ENCODE peak calls at places on chromosomes 4 and X, in ten cellular contexts. E is EL; M is activated CD8-positive, alpha-beta memory T cell treated with anti-CD3 and anti-CD28 coated beads for 1 hour; N is CD4-positive, alpha-beta T cell; C is endothelial cell; F is midbrain; K is NCI-H748 treated with DMSO at 0.1 percent for 48 hours; Q is ACHN; J is AML-193; R is T-helper 1 cell. T is an unnamed sample.

GRCh38 chrX:23661671-23662070 is 5.6 kb upstream of the PRDX4 start:
- DNase-seq in E (peak; percentile 35), M (no peak), N (no peak), C (no peak), F (no peak), K (no peak), Q (no peak), J (no peak), R (no peak), T (no peak)

GRCh38 chr4:21002976-21003375 is 302.7 kb downstream of the PACRGL start:
- DNase-seq in E (no peak), M (no peak), N (no peak), C (no peak), F (no peak), K (no peak), Q (no peak), J (no peak), R (no peak), T (no peak)

GRCh38 chr4:137530176-137530575 is 2.1 kb downstream of the PCDH18 start:
- DNase-seq in E (peak; percentile 83), M (no peak), N (no peak), C (no peak), F (no peak), K (no peak), Q (no peak), J (no peak), R (no peak), T (no peak)

GRCh38 chr4:87497141-87497540 is 32.0 kb downstream of the SPARCL1 start:
- DNase-seq in E (peak; percentile 14), M (no peak), N (no peak), C (peak; percentile 21), F (no peak), K (no peak), Q (peak; percentile 6), J (peak; percentile 5), R (peak; percentile 5), T (no peak)

GRCh38 chr4:178941975-178942374 is 1499.7 kb upstream of the AGA start:
- DNase-seq in E (no peak), M (no peak), N (no peak), C (no peak), F (no peak), K (no peak), Q (no peak), J (no peak), R (no peak), T (no peak)

GRCh38 chrX:119155416-119156035 is 27.9 kb upstream of the KIAA1210 start:
- DNase-seq in E (peak; percentile 39), M (no peak), N (no peak), C (no peak), F (no peak), K (no peak), Q (peak; percentile 6), J (no peak), R (no peak), T (peak; percentile 13)

GRCh38 chrX:154648931-154649863 is 4.2 kb downstream of the CTAG2 start:
- DNase-seq in E (no peak), M (no peak), N (no peak), C (no peak), F (no peak), K (no peak), Q (no peak), J (no peak), R (no peak), T (no peak)

GRCh38 chr4:110197421-110198398 is 705 bp downstream of the ELOVL6 start:
- DNase-seq in E (peak; percentile 54), M (no peak), N (peak; percentile 2), C (peak; percentile 43), F (peak; percentile 71), K (peak; percentile 22), Q (peak; percentile 40), J (no peak), R (peak; percentile 64), T (peak; percentile 36)

GRCh38 chr4:55808187-55808586 is 11.4 kb upstream of the EXOC1L start:
- DNase-seq in E (no peak), M (no peak), N (no peak), C (no peak), F (no peak), K (no peak), Q (no peak), J (no peak), R (no peak), T (peak; percentile 16)

GRCh38 chr4:7630559-7631287 is 196.0 kb upstream of the PSAPL1 start:
- DNase-seq in E (peak; percentile 88), M (no peak), N (no peak), C (no peak), F (peak; percentile 35), K (no peak), Q (peak; percentile 57), J (no peak), R (no peak), T (peak; percentile 47)

GRCh38 chr4:153750197-153750817 is 9.5 kb downstream of the RNF175 start:
- DNase-seq in E (peak; percentile 71), M (peak; percentile 5), N (peak; percentile 52), C (peak; percentile 86), F (peak; percentile 78), K (peak; percentile 28), Q (peak; percentile 77), J (peak; percentile 80), R (peak; percentile 62), T (peak; percentile 74)

GRCh38 chr4:30838346-30838745 is 118.2 kb downstream of the PCDH7 start:
- DNase-seq in E (no peak), M (no peak), N (no peak), C (no peak), F (no peak), K (no peak), Q (no peak), J (no peak), R (no peak), T (no peak)

GRCh38 chr4:182478475-182478874 is 235.3 kb downstream of the TENM3 start:
- DNase-seq in E (peak; percentile 43), M (no peak), N (no peak), C (no peak), F (peak; percentile 23), K (peak; percentile 44), Q (peak; percentile 69), J (peak; percentile 51), R (no peak), T (peak; percentile 42)

GRCh38 chr4:31674313-31674947 is 954.3 kb downstream of the PCDH7 start:
- DNase-seq in E (no peak), M (no peak), N (no peak), C (peak; percentile 26), F (no peak), K (no peak), Q (peak; percentile 28), J (peak; percentile 23), R (no peak), T (peak; percentile 2)

GRCh38 chr4:87118421-87118820 is 102.0 kb downstream of the KLHL8 start:
- DNase-seq in E (no peak), M (no peak), N (no peak), C (no peak), F (no peak), K (no peak), Q (peak; percentile 35), J (no peak), R (no peak), T (no peak)

GRCh38 chr4:74311696-74312313 is 3.5 kb downstream of the EPGN start:
- DNase-seq in E (peak; percentile 63), M (no peak), N (no peak), C (peak; percentile 38), F (peak; percentile 72), K (no peak), Q (peak; percentile 73), J (peak; percentile 59), R (peak; percentile 28), T (peak; percentile 41)

GRCh38 chrX:68599256-68600152 is 48.0 kb upstream of the STARD8 start:
- DNase-seq in E (peak; percentile 5), M (no peak), N (no peak), C (no peak), F (no peak), K (no peak), Q (peak; percentile 9), J (no peak), R (no peak), T (peak; percentile 3)

GRCh38 chrX:22310779-22311178 is 38.1 kb downstream of the CBLL2 start:
- DNase-seq in E (no peak), M (no peak), N (no peak), C (no peak), F (no peak), K (no peak), Q (no peak), J (no peak), R (no peak), T (no peak)

GRCh38 chr4:114187592-114187991 is 208.1 kb upstream of the ARSJ start:
- DNase-seq in E (no peak), M (no peak), N (no peak), C (no peak), F (no peak), K (no peak), Q (no peak), J (no peak), R (no peak), T (no peak)

GRCh38 chr4:130419576-130419975 is 1323.6 kb downstream of the C4orf33 start:
- DNase-seq in E (peak; percentile 6), M (no peak), N (no peak), C (no peak), F (no peak), K (no peak), Q (no peak), J (no peak), R (no peak), T (no peak)

GRCh38 chr4:136662539-136662938 is 869.8 kb downstream of the PCDH18 start:
- DNase-seq in E (no peak), M (no peak), N (no peak), C (no peak), F (no peak), K (no peak), Q (no peak), J (no peak), R (no peak), T (no peak)

GRCh38 chrX:31423575-31424284 is 351.9 kb upstream of the FTHL17 start:
- DNase-seq in E (peak; percentile 60), M (no peak), N (no peak), C (peak; percentile 21), F (peak; percentile 0), K (peak; percentile 20), Q (peak; percentile 30), J (no peak), R (peak; percentile 11), T (peak; percentile 13)

GRCh38 chr4:181030961-181031360 is 1212.2 kb upstream of the TENM3 start:
- DNase-seq in E (no peak), M (no peak), N (no peak), C (no peak), F (no peak), K (no peak), Q (no peak), J (no peak), R (no peak), T (no peak)

GRCh38 chrX:150234126-150234525 is 129.0 kb upstream of the MAMLD1 start:
- DNase-seq in E (peak; percentile 67), M (no peak), N (no peak), C (no peak), F (no peak), K (no peak), Q (no peak), J (no peak), R (no peak), T (no peak)

GRCh38 chrX:153450949-153451277 is 5.1 kb upstream of the TREX2 start:
- DNase-seq in E (no peak), M (no peak), N (no peak), C (no peak), F (no peak), K (no peak), Q (no peak), J (no peak), R (no peak), T (no peak)

GRCh38 chrX:129755779-129756650 is 17.2 kb downstream of the XPNPEP2 start:
- DNase-seq in E (no peak), M (no peak), N (no peak), C (no peak), F (no peak), K (no peak), Q (no peak), J (no peak), R (peak; percentile 56), T (peak; percentile 37)

GRCh38 chr4:104015680-104016079 is 295.9 kb upstream of the TACR3 start:
- DNase-seq in E (no peak), M (no peak), N (no peak), C (no peak), F (peak; percentile 56), K (peak; percentile 23), Q (peak; percentile 17), J (peak; percentile 12), R (no peak), T (peak; percentile 24)

T was measured in SW480.